ENCODE peak calls at places on chromosomes 5 and 9, in seven cellular contexts. C, F, G, B, W, M and R are unnamed samples.

GRCh38 chr5:134053840-134054338 is 49.1 kb upstream of the VDAC1 start:
- DNase-seq in W (no peak), G (no peak), B (no peak), M (no peak), F (no peak), C (no peak), R (no peak)

GRCh38 chr5:61910771-61911170 is 395.2 kb upstream of the KIF2A start:
- DNase-seq in W (no peak), C (no peak), B (no peak), F (no peak), M (no peak), G (no peak), R (no peak)

GRCh38 chr9:73871636-73872035 is 625.5 kb upstream of the RORB start:
- DNase-seq in C (no peak), G (no peak), M (no peak), B (no peak), F (no peak), W (no peak), R (no peak)

GRCh38 chr9:129486496-129487306 is 134.2 kb downstream of the C9orf50 start:
- DNase-seq in G (peak; percentile 80), B (peak; percentile 29), F (peak; percentile 46), C (no peak), M (no peak), W (peak; percentile 72), R (no peak)

GRCh38 chr5:115460476-115460875 is 84.1 kb downstream of the FEM1C start:
- DNase-seq in M (peak; percentile 88), W (peak; percentile 67), C (peak; percentile 78), G (peak; percentile 76), F (peak; percentile 63), B (no peak), R (no peak)

GRCh38 chr9:94922098-94922607 is 195.7 kb downstream of the AOPEP start:
- DNase-seq in W (peak; percentile 98), B (no peak), F (peak; percentile 98), M (peak; percentile 71), C (peak; percentile 90), G (peak; percentile 41), R (no peak)

GRCh38 chr5:143384865-143385657 is 18.4 kb downstream of the NR3C1 start:
- DNase-seq in M (no peak), F (no peak), B (no peak), C (no peak), G (no peak), W (no peak), R (no peak)

GRCh38 chr5:14715481-14715880 is 51.0 kb downstream of the OTULIN start:
- DNase-seq in M (no peak), C (no peak), B (no peak), G (no peak), W (no peak), F (peak; percentile 54), R (no peak)

GRCh38 chr9:70602364-70603019 is 188.0 kb upstream of the KLF9 start:
- DNase-seq in W (peak; percentile 54), C (peak; percentile 95), G (peak; percentile 71), M (no peak), B (peak; percentile 73), F (peak; percentile 95), R (peak; percentile 57)

GRCh38 chr9:69044226-69045219 is 9.0 kb downstream of the FXN start:
- DNase-seq in G (no peak), M (no peak), F (peak; percentile 96), B (peak; percentile 26), W (no peak), C (peak; percentile 65), R (no peak)

GRCh38 chr5:133370281-133370890 is 242.0 kb downstream of the FSTL4 start:
- DNase-seq in W (no peak), F (no peak), M (no peak), B (no peak), C (no peak), G (no peak), R (no peak)

GRCh38 chr5:167710444-167711025 is 580.9 kb upstream of the WWC1 start:
- DNase-seq in C (no peak), F (no peak), G (no peak), B (no peak), M (no peak), W (no peak), R (no peak)

GRCh38 chr5:167713186-167713585 is 578.3 kb upstream of the WWC1 start:
- DNase-seq in W (no peak), C (no peak), G (no peak), M (no peak), B (no peak), F (no peak), R (no peak)

GRCh38 chr5:167708449-167708848 is 583.0 kb upstream of the WWC1 start:
- DNase-seq in B (peak; percentile 17), C (no peak), G (no peak), M (no peak), F (no peak), W (no peak), R (no peak)

DNA sequence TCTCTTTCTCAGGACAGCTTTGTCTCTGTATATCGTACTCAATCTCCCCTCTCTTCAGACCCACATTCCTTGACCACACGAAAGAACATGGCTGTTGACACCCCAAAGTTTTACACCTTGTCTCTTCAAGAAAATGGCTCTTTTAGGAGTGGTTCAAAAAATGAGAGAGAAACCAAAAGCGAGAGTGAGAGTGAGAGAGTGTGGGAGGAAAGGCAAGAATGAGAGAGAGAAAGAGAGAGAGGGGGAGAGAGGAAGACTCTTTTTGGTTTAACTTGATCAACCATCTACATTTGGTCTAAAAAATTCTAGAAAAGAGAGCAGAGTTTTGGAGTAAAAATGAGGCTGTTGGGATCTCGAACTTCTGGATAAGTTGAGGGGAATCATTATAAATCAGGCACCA is 581.8 kb upstream of the WWC1 start:
- DNase-seq in C (no peak), B (no peak), M (no peak), F (no peak), W (no peak), G (no peak), R (no peak)
- TF ChIP-seq CTCF in C (no peak), B (no peak), M (no peak), F (no peak), W (no peak), G (no peak), R (no peak)

GRCh38 chr9:118271936-118272335 is 567.7 kb downstream of the TLR4 start:
- DNase-seq in B (no peak), W (no peak), M (no peak), F (no peak), C (no peak), G (no peak), R (no peak)

GRCh38 chr9:118281787-118282186 is 577.6 kb downstream of the TLR4 start:
- DNase-seq in C (no peak), B (peak; percentile 25), G (no peak), F (no peak), W (no peak), M (no peak), R (no peak)

GRCh38 chr9:118271331-118271730 is 567.1 kb downstream of the TLR4 start:
- DNase-seq in F (no peak), G (no peak), M (no peak), B (no peak), W (no peak), C (no peak), R (no peak)

GRCh38 chr9:118276784-118277183 is 572.6 kb downstream of the TLR4 start:
- DNase-seq in M (no peak), G (no peak), B (no peak), C (no peak), F (no peak), W (no peak), R (no peak)
- TF ChIP-seq CTCF in M (no peak), G (no peak), B (no peak), C (no peak), F (no peak), W (no peak), R (no peak)

DNA sequence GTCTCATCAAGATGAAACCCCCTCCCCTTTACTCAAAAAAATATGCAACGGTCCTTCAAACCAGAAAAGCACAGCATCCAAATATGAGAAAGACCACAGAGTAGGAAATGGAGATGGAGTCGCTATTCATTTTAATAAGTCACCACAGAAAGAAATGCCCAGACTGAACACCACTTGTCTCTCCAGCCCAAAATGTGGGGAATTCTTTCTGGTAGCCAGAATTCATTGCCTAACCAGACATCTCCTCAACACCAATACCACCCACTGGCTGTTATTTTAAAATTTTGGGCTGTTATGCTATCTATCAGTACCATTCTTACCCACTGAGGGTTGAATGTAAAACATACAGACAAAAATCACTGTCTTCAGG is 100.1 kb downstream of the SUSD1 start:
- DNase-seq in W (no peak), F (no peak), B (no peak), C (no peak), G (no peak), M (no peak), R (no peak)
- TF ChIP-seq CTCF in W (no peak), F (no peak), B (no peak), C (no peak), G (no peak), M (no peak), R (peak; percentile 55)

GRCh38 chr9:136546697-136547481 is 1.0 kb upstream of the NOTCH1 start:
- DNase-seq in W (no peak), G (peak; percentile 57), B (peak; percentile 64), F (peak; percentile 54), M (peak; percentile 81), C (peak; percentile 89), R (no peak)
- TF ChIP-seq CTCF in W (no peak), G (peak; percentile 9), B (no peak), F (no peak), M (no peak), C (no peak), R (no peak)

DNA sequence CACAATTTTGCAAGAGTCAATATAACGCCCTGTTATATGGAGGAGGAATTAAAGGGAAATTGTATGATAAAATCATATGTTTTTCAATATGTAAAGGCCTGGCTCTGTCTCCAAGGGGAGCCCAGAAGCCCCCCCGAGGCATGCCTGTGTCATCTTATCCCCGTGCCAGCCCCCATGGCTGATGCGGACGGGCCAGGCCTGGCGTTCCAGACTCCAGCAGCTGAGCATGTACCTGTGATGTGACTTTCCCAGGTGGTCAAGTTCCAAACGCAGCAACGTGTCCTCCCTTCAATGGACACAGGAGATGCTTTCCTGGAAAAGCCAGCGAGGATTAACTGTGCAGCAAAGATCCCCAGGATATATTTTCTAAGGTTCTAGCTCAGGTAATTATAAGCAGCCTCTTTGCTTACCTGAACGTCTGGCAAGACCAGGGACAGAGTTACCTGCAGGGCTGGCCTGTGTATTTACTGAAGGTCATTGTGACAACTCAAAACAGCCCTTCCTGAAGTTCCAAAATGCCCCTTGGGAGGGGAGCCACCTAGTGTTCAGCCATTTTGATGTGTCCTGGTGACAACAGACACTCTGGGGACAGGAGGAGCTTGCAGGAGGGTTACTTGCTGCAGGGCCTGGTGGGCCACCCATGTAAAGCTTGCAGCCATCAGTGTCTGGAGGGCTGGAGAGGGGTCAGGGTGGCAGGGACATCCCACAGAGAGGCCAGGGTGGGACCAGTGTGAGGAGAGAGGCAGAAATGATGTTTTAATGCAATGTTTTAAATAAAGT is 53.3 kb upstream of the RNU6ATAC start:
- DNase-seq in W (no peak), M (no peak), G (no peak), C (no peak), F (no peak), B (peak; percentile 43), R (no peak)
- TF ChIP-seq CTCF in W (peak; percentile 20), M (peak; percentile 9), G (peak; percentile 47), C (no peak), F (peak; percentile 11), B (peak; percentile 37), R (no peak)

GRCh38 chr9:130998596-130999264 is 10.2 kb upstream of the LAMC3 start:
- DNase-seq in W (no peak), C (no peak), G (no peak), B (no peak), F (no peak), M (peak; percentile 22), R (no peak)
- TF ChIP-seq CTCF in W (no peak), C (no peak), G (no peak), B (no peak), F (no peak), M (no peak), R (peak; percentile 40)